ENCODE peak calls at places on chromosomes 11 and 22, in seven cellular contexts. One of them, this sample, is unnamed.

GRCh38 chr11:117959438-117960149 is 26.6 kb upstream of the IL10RA start:
- DNase-seq in skeletal muscle cell: no peak
- DNase-seq in NCI-H2081: no peak
- DNase-seq in activated CD8-positive, alpha-beta memory T cell treated with anti-CD3 and anti-CD28 coated beads for 48 hours: no peak
- DNase-seq in choroid plexus epithelial cell: no peak
- DNase-seq in left colon: no peak
- DNase-seq in heart right ventricle: no peak
- DNase-seq in this sample: no peak

GRCh38 chr11:40328890-40329617 is 1130.4 kb downstream of the LRRC4C start:
- DNase-seq in skeletal muscle cell: peak; percentile 99
- DNase-seq in NCI-H2081: no peak
- DNase-seq in activated CD8-positive, alpha-beta memory T cell treated with anti-CD3 and anti-CD28 coated beads for 48 hours: no peak
- DNase-seq in choroid plexus epithelial cell: peak; percentile 100
- DNase-seq in left colon: peak; percentile 7
- DNase-seq in heart right ventricle: no peak
- DNase-seq in this sample: no peak

GRCh38 chr11:120717623-120718022 is 206.1 kb downstream of the GRIK4 start:
- DNase-seq in skeletal muscle cell: no peak
- DNase-seq in NCI-H2081: no peak
- DNase-seq in activated CD8-positive, alpha-beta memory T cell treated with anti-CD3 and anti-CD28 coated beads for 48 hours: no peak
- DNase-seq in choroid plexus epithelial cell: no peak
- DNase-seq in left colon: no peak
- DNase-seq in heart right ventricle: no peak
- DNase-seq in this sample: no peak

GRCh38 chr22:41302016-41302767 is 867 bp downstream of the ZC3H7B start:
- DNase-seq in skeletal muscle cell: no peak
- DNase-seq in NCI-H2081: no peak
- DNase-seq in activated CD8-positive, alpha-beta memory T cell treated with anti-CD3 and anti-CD28 coated beads for 48 hours: no peak
- DNase-seq in choroid plexus epithelial cell: no peak
- DNase-seq in left colon: no peak
- DNase-seq in heart right ventricle: no peak
- DNase-seq in this sample: no peak

GRCh38 chr11:62069374-62069773 is 54.4 kb upstream of the INCENP start:
- DNase-seq in skeletal muscle cell: no peak
- DNase-seq in NCI-H2081: no peak
- DNase-seq in activated CD8-positive, alpha-beta memory T cell treated with anti-CD3 and anti-CD28 coated beads for 48 hours: no peak
- DNase-seq in choroid plexus epithelial cell: no peak
- DNase-seq in left colon: no peak
- DNase-seq in heart right ventricle: no peak
- DNase-seq in this sample: no peak

GRCh38 chr11:96257972-96258951 is 84.7 kb downstream of the MAML2 start:
- DNase-seq in skeletal muscle cell: no peak
- DNase-seq in NCI-H2081: no peak
- DNase-seq in activated CD8-positive, alpha-beta memory T cell treated with anti-CD3 and anti-CD28 coated beads for 48 hours: no peak
- DNase-seq in choroid plexus epithelial cell: peak; percentile 77
- DNase-seq in left colon: no peak
- DNase-seq in heart right ventricle: no peak
- DNase-seq in this sample: no peak

GRCh38 chr22:46737976-46738641 is at the start of gene CERK:
- DNase-seq in skeletal muscle cell: peak; percentile 29
- DNase-seq in NCI-H2081: peak; percentile 51
- DNase-seq in activated CD8-positive, alpha-beta memory T cell treated with anti-CD3 and anti-CD28 coated beads for 48 hours: peak; percentile 42
- DNase-seq in choroid plexus epithelial cell: peak; percentile 69
- DNase-seq in left colon: peak; percentile 83
- DNase-seq in heart right ventricle: peak; percentile 91
- DNase-seq in this sample: no peak

GRCh38 chr11:61384271-61385242 is 7.8 kb upstream of the TMEM216 start:
- DNase-seq in skeletal muscle cell: no peak
- DNase-seq in NCI-H2081: peak; percentile 20
- DNase-seq in activated CD8-positive, alpha-beta memory T cell treated with anti-CD3 and anti-CD28 coated beads for 48 hours: no peak
- DNase-seq in choroid plexus epithelial cell: peak; percentile 69
- DNase-seq in left colon: no peak
- DNase-seq in heart right ventricle: no peak
- DNase-seq in this sample: no peak

GRCh38 chr11:108009497-108010360 is 1.0 kb downstream of the CUL5 start:
- DNase-seq in skeletal muscle cell: no peak
- DNase-seq in NCI-H2081: no peak
- DNase-seq in activated CD8-positive, alpha-beta memory T cell treated with anti-CD3 and anti-CD28 coated beads for 48 hours: no peak
- DNase-seq in choroid plexus epithelial cell: peak; percentile 18
- DNase-seq in left colon: no peak
- DNase-seq in heart right ventricle: no peak
- DNase-seq in this sample: no peak

GRCh38 chr11:131724436-131724995 is 354.1 kb downstream of the NTM start:
- DNase-seq in skeletal muscle cell: no peak
- DNase-seq in NCI-H2081: no peak
- DNase-seq in activated CD8-positive, alpha-beta memory T cell treated with anti-CD3 and anti-CD28 coated beads for 48 hours: no peak
- DNase-seq in choroid plexus epithelial cell: no peak
- DNase-seq in left colon: no peak
- DNase-seq in heart right ventricle: no peak
- DNase-seq in this sample: peak; percentile 51

GRCh38 chr11:18264677-18265542 is 1.2 kb upstream of the SAA1 start:
- DNase-seq in skeletal muscle cell: no peak
- DNase-seq in NCI-H2081: no peak
- DNase-seq in activated CD8-positive, alpha-beta memory T cell treated with anti-CD3 and anti-CD28 coated beads for 48 hours: no peak
- DNase-seq in choroid plexus epithelial cell: no peak
- DNase-seq in left colon: no peak
- DNase-seq in heart right ventricle: no peak
- DNase-seq in this sample: no peak

GRCh38 chr22:43312608-43313007 is 30.6 kb downstream of the SCUBE1 start:
- DNase-seq in skeletal muscle cell: no peak
- DNase-seq in NCI-H2081: no peak
- DNase-seq in activated CD8-positive, alpha-beta memory T cell treated with anti-CD3 and anti-CD28 coated beads for 48 hours: no peak
- DNase-seq in choroid plexus epithelial cell: no peak
- DNase-seq in left colon: no peak
- DNase-seq in heart right ventricle: peak; percentile 51
- DNase-seq in this sample: no peak

GRCh38 chr11:17581036-17581731 is 34.1 kb downstream of the OTOG start:
- DNase-seq in skeletal muscle cell: no peak
- DNase-seq in NCI-H2081: no peak
- DNase-seq in activated CD8-positive, alpha-beta memory T cell treated with anti-CD3 and anti-CD28 coated beads for 48 hours: no peak
- DNase-seq in choroid plexus epithelial cell: no peak
- DNase-seq in left colon: no peak
- DNase-seq in heart right ventricle: no peak
- DNase-seq in this sample: no peak

GRCh38 chr22:39845522-39845921 is 48.0 kb downstream of the ENTHD1 start:
- DNase-seq in skeletal muscle cell: no peak
- DNase-seq in NCI-H2081: no peak
- DNase-seq in activated CD8-positive, alpha-beta memory T cell treated with anti-CD3 and anti-CD28 coated beads for 48 hours: no peak
- DNase-seq in choroid plexus epithelial cell: no peak
- DNase-seq in left colon: no peak
- DNase-seq in heart right ventricle: no peak
- DNase-seq in this sample: no peak

GRCh38 chr22:20044495-20045151 is 23.7 kb downstream of the TANGO2 start:
- DNase-seq in skeletal muscle cell: no peak
- DNase-seq in NCI-H2081: no peak
- DNase-seq in activated CD8-positive, alpha-beta memory T cell treated with anti-CD3 and anti-CD28 coated beads for 48 hours: no peak
- DNase-seq in choroid plexus epithelial cell: no peak
- DNase-seq in left colon: no peak
- DNase-seq in heart right ventricle: no peak
- DNase-seq in this sample: no peak

GRCh38 chr11:10805741-10806140 is 3.0 kb downstream of the EIF4G2 start:
- DNase-seq in skeletal muscle cell: no peak
- DNase-seq in NCI-H2081: no peak
- DNase-seq in activated CD8-positive, alpha-beta memory T cell treated with anti-CD3 and anti-CD28 coated beads for 48 hours: no peak
- DNase-seq in choroid plexus epithelial cell: no peak
- DNase-seq in left colon: no peak
- DNase-seq in heart right ventricle: no peak
- DNase-seq in this sample: no peak

This sample was measured in NCI-H2227 treated with DMSO at 0.1 percent for 48 hours.